ENCODE peak calls at places on chromosomes 2 and 18, in nine cellular contexts. One of them, this sample, is unnamed.

GRCh38 chr2:204645018-204645775 is 99.9 kb downstream of the PARD3B start:
- DNase-seq in Kasumi-1: no peak
- DNase-seq in ELR: peak
- DNase-seq in activated CD8-positive, alpha-beta memory T cell treated with anti-CD3 and anti-CD28 coated beads for 24 hours: no peak
- DNase-seq in activated T-cell treated with anti-CD3 and anti-CD28 coated beads for 1 hour: no peak
- DNase-seq in PC-3: peak
- DNase-seq in epithelial cell of prostate: no peak
- DNase-seq in effector CD4-positive, alpha-beta T cell: no peak
- DNase-seq in LoVo: no peak
- DNase-seq in this sample: no peak

GRCh38 chr2:238698451-238699306 is 149.2 kb upstream of the TWIST2 start:
- DNase-seq in PC-3: no peak
- DNase-seq in LoVo: no peak
- DNase-seq in activated CD8-positive, alpha-beta memory T cell treated with anti-CD3 and anti-CD28 coated beads for 24 hours: peak
- DNase-seq in ELR: no peak
- DNase-seq in Kasumi-1: no peak
- DNase-seq in epithelial cell of prostate: no peak
- DNase-seq in effector CD4-positive, alpha-beta T cell: no peak
- DNase-seq in activated T-cell treated with anti-CD3 and anti-CD28 coated beads for 1 hour: no peak
- DNase-seq in this sample: no peak

GRCh38 chr18:26482567-26482966 is 65.8 kb downstream of the KCTD1 start:
- DNase-seq in PC-3: peak
- DNase-seq in activated T-cell treated with anti-CD3 and anti-CD28 coated beads for 1 hour: no peak
- DNase-seq in effector CD4-positive, alpha-beta T cell: no peak
- DNase-seq in Kasumi-1: no peak
- DNase-seq in activated CD8-positive, alpha-beta memory T cell treated with anti-CD3 and anti-CD28 coated beads for 24 hours: no peak
- DNase-seq in epithelial cell of prostate: no peak
- DNase-seq in LoVo: peak
- DNase-seq in ELR: peak
- DNase-seq in this sample: peak

GRCh38 chr2:225008179-225008829 is 34.0 kb downstream of the DOCK10 start:
- DNase-seq in epithelial cell of prostate: no peak
- DNase-seq in PC-3: no peak
- DNase-seq in activated CD8-positive, alpha-beta memory T cell treated with anti-CD3 and anti-CD28 coated beads for 24 hours: no peak
- DNase-seq in activated T-cell treated with anti-CD3 and anti-CD28 coated beads for 1 hour: no peak
- DNase-seq in ELR: no peak
- DNase-seq in LoVo: no peak
- DNase-seq in effector CD4-positive, alpha-beta T cell: no peak
- DNase-seq in Kasumi-1: no peak
- DNase-seq in this sample: no peak

GRCh38 chr2:238952261-238952924 is 104.5 kb downstream of the TWIST2 start:
- DNase-seq in activated T-cell treated with anti-CD3 and anti-CD28 coated beads for 1 hour: no peak
- DNase-seq in PC-3: no peak
- DNase-seq in ELR: no peak
- DNase-seq in effector CD4-positive, alpha-beta T cell: no peak
- DNase-seq in epithelial cell of prostate: no peak
- DNase-seq in activated CD8-positive, alpha-beta memory T cell treated with anti-CD3 and anti-CD28 coated beads for 24 hours: no peak
- DNase-seq in Kasumi-1: no peak
- DNase-seq in LoVo: no peak
- DNase-seq in this sample: no peak

GRCh38 chr2:47300609-47301276 is 102.2 kb upstream of the MSH2 start:
- DNase-seq in ELR: no peak
- DNase-seq in activated CD8-positive, alpha-beta memory T cell treated with anti-CD3 and anti-CD28 coated beads for 24 hours: no peak
- DNase-seq in activated T-cell treated with anti-CD3 and anti-CD28 coated beads for 1 hour: no peak
- DNase-seq in epithelial cell of prostate: no peak
- DNase-seq in LoVo: no peak
- DNase-seq in effector CD4-positive, alpha-beta T cell: no peak
- DNase-seq in Kasumi-1: peak
- DNase-seq in PC-3: no peak
- DNase-seq in this sample: no peak

GRCh38 chr2:11495844-11496271 is 29.9 kb upstream of the E2F6 start:
- DNase-seq in ELR: no peak
- DNase-seq in activated CD8-positive, alpha-beta memory T cell treated with anti-CD3 and anti-CD28 coated beads for 24 hours: peak
- DNase-seq in effector CD4-positive, alpha-beta T cell: no peak
- DNase-seq in Kasumi-1: peak
- DNase-seq in epithelial cell of prostate: no peak
- DNase-seq in activated T-cell treated with anti-CD3 and anti-CD28 coated beads for 1 hour: no peak
- DNase-seq in LoVo: no peak
- DNase-seq in PC-3: no peak
- DNase-seq in this sample: no peak

GRCh38 chr2:237171396-237171795 is 85.7 kb downstream of the COPS8 start:
- DNase-seq in effector CD4-positive, alpha-beta T cell: no peak
- DNase-seq in LoVo: peak
- DNase-seq in activated T-cell treated with anti-CD3 and anti-CD28 coated beads for 1 hour: no peak
- DNase-seq in epithelial cell of prostate: no peak
- DNase-seq in Kasumi-1: no peak
- DNase-seq in activated CD8-positive, alpha-beta memory T cell treated with anti-CD3 and anti-CD28 coated beads for 24 hours: no peak
- DNase-seq in ELR: peak
- DNase-seq in PC-3: peak
- DNase-seq in this sample: peak

GRCh38 chr2:115077594-115077993 is 635.2 kb downstream of the DPP10 start:
- DNase-seq in Kasumi-1: no peak
- DNase-seq in activated CD8-positive, alpha-beta memory T cell treated with anti-CD3 and anti-CD28 coated beads for 24 hours: no peak
- DNase-seq in PC-3: no peak
- DNase-seq in ELR: no peak
- DNase-seq in effector CD4-positive, alpha-beta T cell: no peak
- DNase-seq in LoVo: no peak
- DNase-seq in activated T-cell treated with anti-CD3 and anti-CD28 coated beads for 1 hour: no peak
- DNase-seq in epithelial cell of prostate: no peak
- DNase-seq in this sample: no peak